ENCODE peak calls at places on chromosome 3, in eight cellular contexts. D, P, I, L, T, B, U and N are unnamed samples.

GRCh38 chr3:194315965-194316361 is 35.2 kb downstream of the CPN2 start:
- DNase-seq in I (no peak), L (no peak), D (peak; percentile 30), T (no peak), U (peak; percentile 33), B (no peak), P (no peak), N (no peak)

GRCh38 chr3:41600616-41601015 is 361.3 kb downstream of the ULK4 start:
- DNase-seq in T (no peak), D (peak; percentile 31), P (no peak), U (no peak), L (no peak), B (no peak), I (no peak), N (no peak)

GRCh38 chr3:95302044-95302443 is 1239.2 kb downstream of the NSUN3 start:
- DNase-seq in L (no peak), P (no peak), B (no peak), D (peak; percentile 9), U (peak; percentile 40), I (no peak), T (no peak), N (no peak)

GRCh38 chr3:49630784-49631183 is 43.4 kb upstream of the APEH start:
- DNase-seq in U (no peak), I (no peak), T (no peak), P (no peak), D (no peak), B (no peak), L (no peak), N (no peak)

GRCh38 chr3:115788921-115789470 is 165.7 kb downstream of the GAP43 start:
- DNase-seq in P (no peak), L (no peak), T (no peak), U (peak; percentile 65), D (peak; percentile 84), B (no peak), I (no peak), N (peak; percentile 54)

GRCh38 chr3:141530133-141530768 is 43.4 kb downstream of the RASA2 start:
- DNase-seq in B (no peak), D (peak; percentile 62), I (no peak), P (no peak), L (no peak), U (peak; percentile 10), T (no peak), N (peak; percentile 48)

GRCh38 chr3:101762041-101762646 is 16.9 kb upstream of the NXPE3 start:
- DNase-seq in D (no peak), I (no peak), T (no peak), B (no peak), L (no peak), U (no peak), P (no peak), N (no peak)

GRCh38 chr3:197372076-197372661 is 73.8 kb upstream of the DLG1 start:
- DNase-seq in B (no peak), U (peak; percentile 65), D (peak; percentile 79), T (no peak), P (no peak), I (no peak), L (no peak), N (peak; percentile 72)

GRCh38 chr3:71055602-71056001 is 527.9 kb downstream of the FOXP1 start:
- DNase-seq in U (peak; percentile 20), I (no peak), L (no peak), D (peak; percentile 67), B (no peak), P (no peak), T (no peak), N (peak; percentile 81)

GRCh38 chr3:153210660-153211059 is 48.6 kb downstream of the RAP2B start:
- DNase-seq in L (no peak), T (no peak), D (no peak), P (no peak), B (no peak), U (no peak), I (no peak), N (no peak)

GRCh38 chr3:63955830-63956545 is 43.8 kb upstream of the SCAANT1 start:
- DNase-seq in D (no peak), L (no peak), U (no peak), T (no peak), B (no peak), P (no peak), I (no peak), N (no peak)

GRCh38 chr3:47629770-47630169 is 51.1 kb upstream of the CSPG5 start:
- DNase-seq in T (no peak), I (no peak), B (no peak), U (no peak), P (no peak), D (no peak), L (no peak), N (no peak)

GRCh38 chr3:83354205-83354604 is 1592.8 kb upstream of the GBE1 start:
- DNase-seq in D (no peak), T (no peak), B (no peak), P (no peak), I (no peak), U (no peak), L (no peak), N (no peak)

GRCh38 chr3:152760024-152760563 is 74.8 kb upstream of the P2RY1 start:
- DNase-seq in B (no peak), P (no peak), I (no peak), D (no peak), T (no peak), L (no peak), U (no peak), N (no peak)

GRCh38 chr3:152405915-152406802 is 137.4 kb downstream of the MBNL1 start:
- DNase-seq in U (peak; percentile 53), B (no peak), T (no peak), D (peak; percentile 95), P (no peak), I (no peak), L (no peak), N (peak; percentile 51)

GRCh38 chr3:194308635-194309213 is 42.4 kb downstream of the CPN2 start:
- DNase-seq in L (no peak), U (no peak), P (no peak), D (no peak), T (no peak), I (no peak), B (no peak), N (no peak)

GRCh38 chr3:8817486-8817885 is 48.1 kb upstream of the OXTR start:
- DNase-seq in P (no peak), B (no peak), I (no peak), L (no peak), U (no peak), D (no peak), T (no peak), N (no peak)

GRCh38 chr3:65604863-65605526 is 433.7 kb downstream of the MAGI1 start:
- DNase-seq in P (no peak), L (no peak), T (no peak), D (no peak), I (no peak), U (no peak), B (no peak), N (peak; percentile 23)

GRCh38 chr3:17141699-17142098 is 256.9 kb downstream of the PLCL2 start:
- DNase-seq in L (no peak), U (no peak), T (no peak), I (no peak), D (no peak), P (no peak), B (no peak), N (no peak)

GRCh38 chr3:99348451-99348850 is 289.9 kb upstream of the COL8A1 start:
- DNase-seq in T (no peak), L (no peak), U (no peak), P (no peak), D (no peak), B (no peak), I (no peak), N (no peak)

GRCh38 chr3:4848176-4848575 is 131.1 kb upstream of the BHLHE40 start:
- DNase-seq in D (no peak), P (no peak), L (no peak), T (no peak), B (no peak), I (no peak), U (no peak), N (no peak)

GRCh38 chr3:196163687-196164493 is 47.3 kb downstream of the ZDHHC19 start:
- DNase-seq in B (peak; percentile 46), I (peak; percentile 61), P (no peak), L (no peak), T (peak; percentile 75), U (no peak), D (no peak), N (no peak)

GRCh38 chr3:4606915-4607314 is 113.8 kb downstream of the ITPR1 start:
- DNase-seq in T (no peak), D (no peak), U (no peak), B (no peak), I (no peak), L (no peak), P (no peak), N (no peak)

GRCh38 chr3:184710870-184711365 is 946 bp downstream of the MAGEF1 start:
- DNase-seq in D (no peak), T (peak; percentile 58), L (peak; percentile 48), B (no peak), P (no peak), U (peak; percentile 11), I (no peak), N (no peak)

GRCh38 chr3:52890735-52891134 is 6.6 kb downstream of the STIMATE start:
- DNase-seq in L (no peak), U (no peak), T (no peak), B (no peak), I (no peak), P (peak; percentile 45), D (no peak), N (no peak)

GRCh38 chr3:133850034-133850433 is 44.4 kb downstream of the SRPRB start:
- DNase-seq in B (no peak), P (no peak), L (no peak), T (no peak), D (no peak), U (no peak), I (no peak), N (no peak)

GRCh38 chr3:124832782-124833709 is 54.1 kb downstream of the ITGB5 start:
- DNase-seq in P (no peak), U (no peak), D (peak; percentile 65), T (no peak), L (no peak), I (no peak), B (no peak), N (no peak)

GRCh38 chr3:50627407-50628051 is 10.6 kb downstream of the MAPKAPK3 start:
- DNase-seq in T (no peak), I (peak; percentile 71), B (peak; percentile 63), U (peak; percentile 56), P (no peak), L (peak; percentile 66), D (peak; percentile 12), N (peak; percentile 34)